ENCODE peak calls at places on chromosomes 1 and 21, in six cellular contexts. R is lower leg skin, E is endodermal cell, G is transverse colon, W is GM23338, D is fibroblast of mammary gland. O is an unnamed sample.

GRCh38 chr1:24929876-24930702 is at the start of gene RUNX3:
- DNase-seq in R (peak), E (peak), G (peak), W (peak), D (no peak), O (no peak)

GRCh38 chr21:33820371-33820770 is 95.2 kb downstream of the ATP5PO start:
- DNase-seq in R (no peak), E (no peak), G (no peak), W (no peak), D (no peak), O (no peak)

GRCh38 chr21:42503711-42504110 is 7.7 kb upstream of the RSPH1 start:
- DNase-seq in R (no peak), E (no peak), G (no peak), W (no peak), D (no peak), O (no peak)

GRCh38 chr21:41765393-41765950 is 1.4 kb downstream of the RIPK4 start:
- DNase-seq in R (no peak), E (peak), G (no peak), W (no peak), D (no peak), O (no peak)

GRCh38 chr1:5099558-5099957 is 445.1 kb downstream of the AJAP1 start:
- DNase-seq in R (no peak), E (peak), G (no peak), W (no peak), D (no peak), O (no peak)

GRCh38 chr1:91092503-91092902 is 70.7 kb upstream of the ZNF644 start:
- DNase-seq in R (no peak), E (no peak), G (no peak), W (no peak), D (no peak), O (no peak)

GRCh38 chr1:119453021-119453420 is 38.1 kb downstream of the HSD3B2 start:
- DNase-seq in R (peak), E (peak), G (no peak), W (no peak), D (peak), O (peak)

GRCh38 chr1:163337631-163338030 is 15.9 kb downstream of the NUF2 start:
- DNase-seq in R (no peak), E (no peak), G (no peak), W (no peak), D (peak), O (no peak)

GRCh38 chr1:15578921-15579682 is 5.7 kb downstream of the AGMAT start:
- DNase-seq in R (no peak), E (no peak), G (no peak), W (no peak), D (no peak), O (no peak)

GRCh38 chr1:202184750-202185460 is 8.7 kb upstream of the LGR6 start:
- DNase-seq in R (peak), E (peak), G (peak), W (peak), D (peak), O (peak)

GRCh38 chr21:33258475-33258874 is 7.7 kb upstream of the IL10RB start:
- DNase-seq in R (no peak), E (no peak), G (no peak), W (no peak), D (no peak), O (no peak)

GRCh38 chr1:200298242-200298641 is 111.6 kb downstream of the ZNF281 start:
- DNase-seq in R (no peak), E (no peak), G (no peak), W (no peak), D (no peak), O (no peak)

GRCh38 chr1:201089621-201090020 is 22.6 kb downstream of the CACNA1S start:
- DNase-seq in R (no peak), E (no peak), G (no peak), W (no peak), D (no peak), O (no peak)

GRCh38 chr1:232922475-232922874 is 27.9 kb upstream of the NTPCR start:
- DNase-seq in R (no peak), E (no peak), G (no peak), W (no peak), D (peak), O (peak)

GRCh38 chr1:225545649-225546048 is 107.3 kb downstream of the ENAH start:
- DNase-seq in R (no peak), E (no peak), G (no peak), W (no peak), D (no peak), O (no peak)

GRCh38 chr1:111198836-111199235 is 1.6 kb downstream of the DENND2D start:
- DNase-seq in R (no peak), E (no peak), G (no peak), W (no peak), D (no peak), O (no peak)

GRCh38 chr1:112788561-112788960 is 73.4 kb upstream of the PPM1J start:
- DNase-seq in R (no peak), E (no peak), G (no peak), W (no peak), D (peak), O (no peak)

GRCh38 chr1:15406911-15407559 is 2.7 kb upstream of the EFHD2 start:
- DNase-seq in R (peak), E (no peak), G (no peak), W (no peak), D (peak), O (peak)

GRCh38 chr1:223364685-223365382 is 858 bp upstream of the SUSD4 start:
- DNase-seq in R (no peak), E (peak), G (no peak), W (peak), D (no peak), O (no peak)

GRCh38 chr1:16717174-16718108 is 22.9 kb upstream of the RNU1-4 start:
- DNase-seq in R (no peak), E (peak), G (no peak), W (no peak), D (no peak), O (no peak)

GRCh38 chr21:43719748-43720538 is 1.0 kb downstream of the PDXK start:
- DNase-seq in R (no peak), E (peak), G (no peak), W (no peak), D (no peak), O (no peak)

GRCh38 chr1:167229719-167230385 is 9.2 kb downstream of the POU2F1 start:
- DNase-seq in R (no peak), E (no peak), G (no peak), W (no peak), D (no peak), O (no peak)

GRCh38 chr1:183739640-183740385 is 65.1 kb upstream of the RGL1 start:
- DNase-seq in R (no peak), E (no peak), G (no peak), W (no peak), D (peak), O (no peak)

GRCh38 chr1:115717541-115717940 is 51.0 kb downstream of the CASQ2 start:
- DNase-seq in R (no peak), E (peak), G (peak), W (peak), D (peak), O (no peak)

GRCh38 chr1:186418503-186418902 is 42.4 kb downstream of the PDC start:
- DNase-seq in R (no peak), E (no peak), G (no peak), W (no peak), D (no peak), O (no peak)

GRCh38 chr1:42952353-42953001 is 6.2 kb downstream of the SLC2A1 start:
- DNase-seq in R (no peak), E (peak), G (peak), W (no peak), D (no peak), O (no peak)
- H3K4me3 ChIP-seq in R (no peak), E (no peak), G (no peak), W (no peak), D (no peak), O (no peak)

GRCh38 chr1:63633281-63633680 is 40.1 kb downstream of the PGM1 start:
- DNase-seq in R (no peak), E (no peak), G (no peak), W (no peak), D (no peak), O (no peak)
- TF ChIP-seq CTCF in R (no peak), E (no peak), G (no peak), W (no peak), D (no peak), O (no peak)

GRCh38 chr1:35476099-35476674 is 81.0 kb downstream of the KIAA0319L start:
- DNase-seq in R (no peak), E (no peak), G (no peak), W (no peak), D (no peak), O (no peak)

GRCh38 chr1:35475356-35475755 is 81.8 kb downstream of the KIAA0319L start:
- DNase-seq in R (no peak), E (no peak), G (no peak), W (no peak), D (no peak), O (no peak)

GRCh38 chr1:35466120-35466519 is 91.1 kb downstream of the KIAA0319L start:
- DNase-seq in R (no peak), E (no peak), G (no peak), W (no peak), D (no peak), O (no peak)

GRCh38 chr1:35470964-35471613 is 86.1 kb downstream of the KIAA0319L start:
- DNase-seq in R (no peak), E (peak), G (no peak), W (peak), D (no peak), O (no peak)
- H3K4me3 ChIP-seq in R (no peak), E (no peak), G (no peak), W (no peak), D (no peak), O (no peak)

DNA sequence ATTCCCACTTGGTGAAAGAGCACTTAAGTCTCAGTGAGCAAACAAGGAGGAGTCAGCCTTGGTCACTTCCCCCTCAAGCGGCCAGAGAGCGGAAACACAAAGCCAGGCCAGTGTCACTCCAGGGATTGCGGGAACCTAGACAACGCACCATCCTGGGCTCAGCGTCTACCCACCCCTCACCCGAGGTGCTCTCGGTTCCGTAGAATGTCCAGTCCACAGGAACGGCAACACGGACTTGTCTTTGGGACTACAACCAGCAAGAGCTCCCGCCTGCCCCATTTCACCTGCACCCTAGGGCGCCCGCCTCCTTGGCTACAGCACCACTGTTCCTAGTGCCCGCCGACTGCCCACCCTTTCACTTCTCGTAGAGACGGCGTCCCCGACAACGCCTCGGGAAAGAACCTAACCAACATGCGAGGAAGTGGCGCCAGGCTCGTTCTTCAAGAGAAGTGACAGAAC is 511 bp downstream of the GDAP2 start:
- DNase-seq in R (peak), E (peak), G (peak), W (peak), D (peak), O (no peak)
- TF ChIP-seq CTCF in R (no peak), E (peak), G (no peak), W (peak), D (peak), O (peak)

DNA sequence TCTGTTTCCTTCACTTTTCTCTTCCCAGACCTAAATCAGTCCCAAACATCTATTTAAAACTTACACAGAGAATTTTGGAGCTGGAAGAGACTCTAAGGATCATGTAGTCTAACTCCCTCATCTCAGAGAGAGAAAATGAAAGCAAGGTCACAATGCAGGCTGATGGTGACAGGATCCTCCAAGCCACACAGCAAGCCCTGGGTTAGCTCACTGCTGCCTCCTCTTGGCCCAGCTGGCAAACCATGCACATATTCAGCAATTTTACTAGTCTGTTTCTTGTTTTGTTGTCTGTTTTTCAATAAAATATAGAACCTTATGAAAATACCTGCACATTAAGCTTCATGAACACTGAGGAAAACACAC is 27.7 kb upstream of the LY9 start:
- DNase-seq in R (no peak), E (peak), G (peak), W (peak), D (no peak), O (no peak)
- H3K4me3 ChIP-seq in R (no peak), E (no peak), G (no peak), W (no peak), D (no peak), O (no peak)

DNA sequence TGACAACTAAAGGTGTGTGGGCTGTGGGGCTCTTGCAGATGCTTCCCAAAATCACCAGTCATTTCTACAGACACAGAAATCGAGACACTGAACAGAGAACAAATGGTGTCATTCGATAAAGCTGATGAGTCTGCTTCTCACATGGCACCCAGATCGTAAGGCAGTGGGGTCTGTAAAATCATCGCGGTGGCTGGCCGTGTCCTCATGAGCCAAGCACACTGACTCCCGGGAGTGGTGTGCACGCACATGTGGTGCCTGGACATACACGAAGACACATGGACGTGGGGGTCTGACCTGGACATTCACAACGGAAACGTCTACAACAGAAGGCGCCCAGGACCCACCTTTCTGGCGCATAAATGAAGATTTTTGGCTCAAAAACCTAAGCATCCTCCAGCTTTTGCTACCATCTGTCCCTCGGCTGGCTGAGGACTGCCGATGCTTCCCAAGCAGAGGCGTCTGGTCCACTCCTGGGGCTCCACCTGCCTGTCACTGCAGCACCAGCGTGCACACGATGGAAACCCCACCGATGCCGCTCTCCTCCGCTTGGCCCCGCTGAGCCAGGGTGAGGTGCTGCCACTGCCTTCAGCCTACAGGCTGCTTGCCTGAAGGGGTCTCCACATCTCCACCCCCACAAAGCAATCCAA is 6.8 kb downstream of the SMIM1 start:
- DNase-seq in R (no peak), E (peak), G (no peak), W (no peak), D (no peak), O (no peak)
- TF ChIP-seq CTCF in R (no peak), E (no peak), G (no peak), W (peak), D (no peak), O (no peak)

DNA sequence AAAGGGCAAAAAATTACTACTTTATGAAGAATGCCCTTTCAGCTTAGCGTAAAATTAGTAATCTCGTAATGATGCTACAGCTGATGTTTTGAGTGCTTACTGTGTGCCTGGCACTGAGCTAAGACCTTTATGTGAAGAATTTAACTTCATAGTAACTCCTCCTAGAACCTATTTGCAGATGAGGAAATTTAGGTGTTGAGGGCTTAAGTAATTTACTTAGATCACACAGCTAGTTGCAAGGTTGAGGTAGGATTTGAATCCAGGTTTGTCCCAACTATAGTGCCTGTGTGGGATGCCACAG is 1.4 kb downstream of the ZMYM4 start:
- DNase-seq in R (no peak), E (no peak), G (no peak), W (no peak), D (no peak), O (no peak)
- H3K4me3 ChIP-seq in R (no peak), E (peak), G (peak), W (peak), D (peak), O (no peak)

DNA sequence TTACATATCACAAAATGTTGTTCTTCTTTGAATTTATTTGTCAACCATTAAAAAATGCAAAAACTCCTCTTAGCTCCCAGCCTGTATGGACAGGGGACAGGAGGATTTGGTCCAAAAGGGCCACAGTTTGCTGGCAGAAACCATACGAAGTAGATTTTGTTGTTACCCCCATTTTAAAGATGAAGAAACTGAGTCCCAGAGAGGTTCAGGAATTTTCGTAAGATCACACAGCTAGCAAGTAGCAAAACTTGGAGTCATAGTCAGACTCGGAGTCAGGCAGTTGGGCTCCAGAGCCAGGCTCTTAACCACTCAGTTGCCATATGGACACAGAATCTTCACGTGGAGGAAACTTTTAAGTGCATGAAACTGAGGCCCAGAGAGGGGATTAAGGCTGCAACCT is 91.4 kb downstream of the TAS1R2 start:
- DNase-seq in R (no peak), E (no peak), G (no peak), W (no peak), D (no peak), O (no peak)
- TF ChIP-seq CTCF in R (no peak), E (no peak), G (no peak), W (no peak), D (no peak), O (no peak)